ENCODE peak calls at places on chromosomes 6 and 20, in ten cellular contexts. O is PC-3, J is bronchial epithelial cell, X is choroid plexus epithelial cell, C is cardiac muscle cell, N is mucosa of descending colon, F is keratinocyte, Y is AG09319, B is AG04450, S is NB4. M is an unnamed sample.

GRCh38 chr6:142537612-142538478 is 236.0 kb downstream of the ADGRG6 start:
- DNase-seq in F (peak; percentile 4), N (no peak), Y (no peak), B (no peak), S (peak; percentile 44), J (peak; percentile 32), X (peak; percentile 44), C (peak; percentile 52), O (peak; percentile 52), M (no peak)

GRCh38 chr6:165832471-165832836 is 169.4 kb upstream of the PDE10A start:
- DNase-seq in B (no peak), F (no peak), N (no peak), O (no peak), S (no peak), Y (no peak), J (no peak), X (no peak), C (no peak), M (no peak)

GRCh38 chr6:159691133-159691962 is 1.7 kb downstream of the SOD2 start:
- DNase-seq in C (peak; percentile 95), S (peak; percentile 87), Y (peak; percentile 82), F (no peak), X (peak; percentile 96), B (peak; percentile 81), N (no peak), O (peak; percentile 78), J (peak; percentile 86), M (no peak)

GRCh38 chr20:9293145-9293544 is 221.2 kb upstream of the LAMP5 start:
- DNase-seq in N (no peak), S (no peak), B (no peak), O (no peak), F (no peak), C (no peak), J (no peak), X (no peak), Y (no peak), M (no peak)

GRCh38 chr6:3284436-3284876 is 25.7 kb downstream of the PSMG4 start:
- DNase-seq in N (peak; percentile 34), J (no peak), S (no peak), F (no peak), Y (no peak), B (no peak), O (no peak), C (no peak), X (no peak), M (no peak)

GRCh38 chr6:116254297-116254724 is 436 bp upstream of the TSPYL4 start:
- DNase-seq in X (no peak), C (no peak), S (no peak), J (no peak), N (no peak), F (no peak), Y (no peak), O (no peak), B (no peak), M (no peak)

GRCh38 chr6:100475554-100476325 is 11.0 kb upstream of the SIM1 start:
- DNase-seq in N (no peak), C (no peak), F (no peak), B (no peak), Y (no peak), O (peak; percentile 60), X (no peak), J (peak; percentile 49), S (no peak), M (no peak)

GRCh38 chr6:56087421-56087820 is 160.0 kb downstream of the COL21A1 start:
- DNase-seq in C (peak; percentile 93), J (no peak), F (no peak), O (no peak), X (peak; percentile 72), Y (no peak), B (no peak), S (no peak), N (no peak), M (no peak)

GRCh38 chr6:167915139-167915538 is 82.3 kb upstream of the KIF25 start:
- DNase-seq in C (no peak), X (no peak), J (no peak), F (no peak), S (no peak), N (no peak), O (no peak), Y (no peak), B (no peak), M (no peak)

GRCh38 chr6:25746968-25747367 is 7.6 kb upstream of the SLC17A4 start:
- DNase-seq in J (no peak), C (no peak), X (no peak), F (no peak), O (no peak), B (no peak), N (no peak), Y (no peak), S (no peak), M (no peak)

GRCh38 chr6:128767705-128768104 is 115.2 kb upstream of the LAMA2 start:
- DNase-seq in B (no peak), N (no peak), O (no peak), Y (no peak), J (no peak), F (no peak), S (no peak), X (no peak), C (no peak), M (no peak)

GRCh38 chr6:150766201-150766997 is 99.1 kb upstream of the MTHFD1L start:
- DNase-seq in X (peak; percentile 61), J (no peak), N (no peak), S (no peak), F (no peak), C (peak; percentile 52), Y (no peak), B (no peak), O (no peak), M (no peak)

GRCh38 chr6:41976794-41977484 is 35.3 kb upstream of the CCND3 start:
- DNase-seq in J (peak; percentile 64), N (no peak), B (peak; percentile 44), C (peak; percentile 67), F (no peak), Y (no peak), O (peak; percentile 84), S (no peak), X (peak; percentile 91), M (no peak)

GRCh38 chr20:20668639-20669038 is 43.8 kb downstream of the RALGAPA2 start:
- DNase-seq in X (peak; percentile 52), N (no peak), C (peak; percentile 36), S (peak; percentile 81), F (no peak), B (no peak), O (no peak), Y (no peak), J (no peak), M (no peak)

GRCh38 chr6:29941006-29941405 is 1.3 kb upstream of the HLA-A start:
- DNase-seq in J (peak; percentile 45), S (no peak), B (no peak), N (no peak), X (no peak), O (no peak), F (no peak), Y (no peak), C (no peak), M (no peak)

GRCh38 chr6:127100510-127101140 is 17.8 kb upstream of the RSPO3 start:
- DNase-seq in Y (no peak), F (no peak), J (peak; percentile 22), N (no peak), S (peak; percentile 61), X (peak; percentile 64), B (no peak), C (peak; percentile 33), O (peak; percentile 16), M (no peak)
- TF ChIP-seq CTCF in Y (peak; percentile 48), F (peak; percentile 27), J (peak; percentile 25), N (no peak), S (peak; percentile 17), X (peak; percentile 54), B (peak; percentile 47), C (peak; percentile 34), O (peak; percentile 47), M (peak; percentile 19)

GRCh38 chr6:141195251-141195832 is 937.4 kb upstream of the GJE1 start:
- DNase-seq in O (no peak), N (no peak), B (no peak), S (peak; percentile 13), Y (no peak), X (no peak), C (no peak), J (no peak), F (no peak), M (no peak)
- TF ChIP-seq CTCF in O (peak; percentile 22), N (no peak), B (no peak), S (no peak), Y (no peak), X (peak; percentile 26), C (no peak), J (no peak), F (no peak), M (no peak)

DNA sequence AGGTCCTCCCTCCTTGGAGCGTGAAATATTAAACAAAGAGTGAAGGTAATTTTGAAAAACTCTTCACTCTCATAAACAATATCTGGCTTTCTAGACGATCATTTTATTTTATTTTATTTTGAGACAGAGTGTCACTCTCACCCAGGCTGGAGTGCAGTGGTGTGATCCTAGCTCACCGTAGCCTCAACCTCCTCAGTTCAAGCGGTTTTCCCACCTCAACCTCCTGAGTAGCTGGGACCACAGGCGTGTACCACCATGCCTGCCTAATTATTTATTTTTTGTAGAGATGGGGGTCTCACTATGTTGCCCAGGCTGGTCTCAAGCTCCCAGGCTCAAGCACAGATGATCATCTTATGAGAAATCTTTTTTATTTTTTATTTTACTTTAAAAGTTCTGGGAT is 16.4 kb downstream of the ZNF831 start:
- DNase-seq in S (no peak), J (no peak), X (no peak), B (no peak), O (no peak), Y (no peak), C (no peak), F (no peak), N (no peak), M (no peak)
- TF ChIP-seq CTCF in S (no peak), J (no peak), X (no peak), B (no peak), O (no peak), Y (no peak), C (no peak), F (no peak), N (no peak), M (no peak)

GRCh38 chr20:61480158-61480825 is 228.2 kb downstream of the CDH4 start:
- DNase-seq in F (no peak), S (no peak), O (no peak), B (no peak), C (no peak), N (no peak), Y (no peak), J (no peak), X (no peak), M (no peak)
- TF ChIP-seq CTCF in F (no peak), S (no peak), O (no peak), B (no peak), C (no peak), N (no peak), Y (no peak), J (no peak), X (peak; percentile 23), M (no peak)

DNA sequence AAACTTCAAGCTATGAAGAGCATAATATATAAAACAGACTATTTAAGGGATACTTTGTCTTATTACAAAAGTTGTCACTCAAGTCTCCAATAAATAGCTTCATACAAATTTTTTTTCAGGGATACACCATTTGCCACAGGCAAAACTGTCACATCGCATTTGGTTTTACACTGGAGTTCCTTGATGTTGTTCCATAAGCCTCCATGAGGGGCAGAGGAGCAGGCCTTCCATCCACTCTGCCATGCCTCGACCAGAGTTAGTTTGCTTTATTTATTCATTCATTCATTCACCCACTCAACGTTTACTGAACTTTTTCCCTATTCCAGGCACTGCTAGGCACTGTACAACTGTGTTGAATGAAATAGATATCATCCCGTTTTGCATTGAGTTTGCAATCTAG is 246.6 kb downstream of the PHF3 start:
- DNase-seq in N (no peak), Y (no peak), O (peak; percentile 14), C (peak; percentile 6), J (no peak), B (no peak), F (no peak), S (no peak), X (peak; percentile 23), M (no peak)
- TF ChIP-seq CTCF in N (no peak), Y (no peak), O (peak; percentile 38), C (peak; percentile 39), J (peak; percentile 21), B (peak; percentile 43), F (peak; percentile 40), S (no peak), X (peak; percentile 57), M (peak; percentile 35)

M was measured in nephron progenitor cell.